ENCODE peak calls at places on chromosome 7, in seven cellular contexts. One of them, this sample, is unnamed.

GRCh38 chr7:68925241-68925640 is 673.0 kb upstream of the AUTS2 start:
- DNase-seq in SK-N-SH: no peak
- DNase-seq in HCT116: no peak
- DNase-seq in K562: no peak
- DNase-seq in H1: no peak
- DNase-seq in HepG2: no peak
- DNase-seq in GM12878: no peak
- DNase-seq in this sample: no peak

GRCh38 chr7:26863504-26864308 is 684 bp downstream of the SKAP2 start:
- DNase-seq in SK-N-SH: no peak
- DNase-seq in HCT116: peak; percentile 18
- DNase-seq in K562: peak; percentile 15
- DNase-seq in H1: no peak
- DNase-seq in HepG2: peak; percentile 12
- DNase-seq in GM12878: peak; percentile 37
- DNase-seq in this sample: no peak

GRCh38 chr7:34330308-34330707 is 327.7 kb upstream of the NPSR1 start:
- DNase-seq in SK-N-SH: no peak
- DNase-seq in HCT116: no peak
- DNase-seq in K562: no peak
- DNase-seq in H1: no peak
- DNase-seq in HepG2: no peak
- DNase-seq in GM12878: no peak
- DNase-seq in this sample: no peak

GRCh38 chr7:26348987-26349809 is 57.5 kb downstream of the SNX10 start:
- DNase-seq in SK-N-SH: no peak
- DNase-seq in HCT116: no peak
- DNase-seq in K562: no peak
- DNase-seq in H1: no peak
- DNase-seq in HepG2: no peak
- DNase-seq in GM12878: no peak
- DNase-seq in this sample: no peak

GRCh38 chr7:100612730-100613446 is 548 bp downstream of the MOSPD3 start:
- DNase-seq in SK-N-SH: peak; percentile 75
- DNase-seq in HCT116: no peak
- DNase-seq in K562: no peak
- DNase-seq in H1: no peak
- DNase-seq in HepG2: peak; percentile 32
- DNase-seq in GM12878: no peak
- DNase-seq in this sample: no peak

GRCh38 chr7:31487071-31487470 is 26.8 kb upstream of the ITPRID1 start:
- DNase-seq in SK-N-SH: no peak
- DNase-seq in HCT116: no peak
- DNase-seq in K562: no peak
- DNase-seq in H1: no peak
- DNase-seq in HepG2: no peak
- DNase-seq in GM12878: no peak
- DNase-seq in this sample: no peak

GRCh38 chr7:11557627-11558026 is 274.4 kb downstream of the THSD7A start:
- DNase-seq in SK-N-SH: no peak
- DNase-seq in HCT116: peak; percentile 46
- DNase-seq in K562: no peak
- DNase-seq in H1: peak; percentile 7
- DNase-seq in HepG2: peak; percentile 5
- DNase-seq in GM12878: no peak
- DNase-seq in this sample: peak; percentile 63

GRCh38 chr7:13639416-13639815 is 350.1 kb downstream of the ETV1 start:
- DNase-seq in SK-N-SH: no peak
- DNase-seq in HCT116: no peak
- DNase-seq in K562: no peak
- DNase-seq in H1: no peak
- DNase-seq in HepG2: no peak
- DNase-seq in GM12878: no peak
- DNase-seq in this sample: no peak

GRCh38 chr7:15495170-15495569 is 66.6 kb downstream of the AGMO start:
- DNase-seq in SK-N-SH: peak; percentile 45
- DNase-seq in HCT116: no peak
- DNase-seq in K562: no peak
- DNase-seq in H1: no peak
- DNase-seq in HepG2: no peak
- DNase-seq in GM12878: no peak
- DNase-seq in this sample: no peak

GRCh38 chr7:22842973-22843372 is 20.3 kb upstream of the TOMM7 start:
- DNase-seq in SK-N-SH: no peak
- DNase-seq in HCT116: no peak
- DNase-seq in K562: no peak
- DNase-seq in H1: no peak
- DNase-seq in HepG2: no peak
- DNase-seq in GM12878: no peak
- DNase-seq in this sample: no peak

GRCh38 chr7:3206771-3207191 is 94.3 kb upstream of the SDK1 start:
- DNase-seq in SK-N-SH: no peak
- DNase-seq in HCT116: no peak
- DNase-seq in K562: no peak
- DNase-seq in H1: no peak
- DNase-seq in HepG2: no peak
- DNase-seq in GM12878: no peak
- DNase-seq in this sample: no peak

GRCh38 chr7:127857464-127857841 is 173.8 kb downstream of the LRRC4 start:
- DNase-seq in SK-N-SH: no peak
- DNase-seq in HCT116: no peak
- DNase-seq in K562: no peak
- DNase-seq in H1: no peak
- DNase-seq in HepG2: no peak
- DNase-seq in GM12878: no peak
- DNase-seq in this sample: no peak

GRCh38 chr7:67937717-67938191 is 941.1 kb downstream of the TYW1 start:
- DNase-seq in SK-N-SH: no peak
- DNase-seq in HCT116: no peak
- DNase-seq in K562: no peak
- DNase-seq in H1: no peak
- DNase-seq in HepG2: no peak
- DNase-seq in GM12878: no peak
- DNase-seq in this sample: no peak

GRCh38 chr7:46321556-46322205 is 400.6 kb upstream of the IGFBP3 start:
- DNase-seq in SK-N-SH: no peak
- DNase-seq in HCT116: no peak
- DNase-seq in K562: no peak
- DNase-seq in H1: no peak
- DNase-seq in HepG2: peak; percentile 3
- DNase-seq in GM12878: no peak
- DNase-seq in this sample: no peak

GRCh38 chr7:135833642-135834041 is 85.0 kb upstream of the FAM180A start:
- DNase-seq in SK-N-SH: no peak
- DNase-seq in HCT116: no peak
- DNase-seq in K562: no peak
- DNase-seq in H1: no peak
- DNase-seq in HepG2: no peak
- DNase-seq in GM12878: no peak
- DNase-seq in this sample: no peak

GRCh38 chr7:134866581-134866980 is 87.1 kb downstream of the CALD1 start:
- DNase-seq in SK-N-SH: no peak
- DNase-seq in HCT116: no peak
- DNase-seq in K562: no peak
- DNase-seq in H1: no peak
- DNase-seq in HepG2: no peak
- DNase-seq in GM12878: no peak
- DNase-seq in this sample: no peak

GRCh38 chr7:90933984-90934383 is 330.2 kb upstream of the FZD1 start:
- DNase-seq in SK-N-SH: peak; percentile 13
- DNase-seq in HCT116: no peak
- DNase-seq in K562: no peak
- DNase-seq in H1: no peak
- DNase-seq in HepG2: no peak
- DNase-seq in GM12878: no peak
- DNase-seq in this sample: no peak

GRCh38 chr7:95335093-95335492 is 10.8 kb upstream of the PON1 start:
- DNase-seq in SK-N-SH: no peak
- DNase-seq in HCT116: no peak
- DNase-seq in K562: no peak
- DNase-seq in H1: no peak
- DNase-seq in HepG2: no peak
- DNase-seq in GM12878: no peak
- DNase-seq in this sample: no peak

GRCh38 chr7:108526768-108527017 is 758 bp upstream of the PNPLA8 start:
- DNase-seq in SK-N-SH: no peak
- DNase-seq in HCT116: no peak
- DNase-seq in K562: no peak
- DNase-seq in H1: no peak
- DNase-seq in HepG2: no peak
- DNase-seq in GM12878: no peak
- DNase-seq in this sample: no peak

GRCh38 chr7:151352512-151352911 is 10.9 kb downstream of the NUB1 start:
- DNase-seq in SK-N-SH: no peak
- DNase-seq in HCT116: no peak
- DNase-seq in K562: no peak
- DNase-seq in H1: no peak
- DNase-seq in HepG2: no peak
- DNase-seq in GM12878: no peak
- DNase-seq in this sample: no peak

GRCh38 chr7:151349507-151349853 is 7.9 kb downstream of the NUB1 start:
- DNase-seq in SK-N-SH: no peak
- DNase-seq in HCT116: no peak
- DNase-seq in K562: peak; percentile 44
- DNase-seq in H1: no peak
- DNase-seq in HepG2: no peak
- DNase-seq in GM12878: no peak
- DNase-seq in this sample: no peak

GRCh38 chr7:151348970-151349369 is 7.4 kb downstream of the NUB1 start:
- DNase-seq in SK-N-SH: no peak
- DNase-seq in HCT116: no peak
- DNase-seq in K562: no peak
- DNase-seq in H1: no peak
- DNase-seq in HepG2: no peak
- DNase-seq in GM12878: no peak
- DNase-seq in this sample: no peak

GRCh38 chr7:151351027-151351426 is 9.4 kb downstream of the NUB1 start:
- DNase-seq in SK-N-SH: peak; percentile 48
- DNase-seq in HCT116: no peak
- DNase-seq in K562: peak; percentile 65
- DNase-seq in H1: no peak
- DNase-seq in HepG2: no peak
- DNase-seq in GM12878: no peak
- DNase-seq in this sample: no peak

GRCh38 chr7:151351967-151352366 is 10.4 kb downstream of the NUB1 start:
- DNase-seq in SK-N-SH: no peak
- DNase-seq in HCT116: no peak
- DNase-seq in K562: no peak
- DNase-seq in H1: no peak
- DNase-seq in HepG2: no peak
- DNase-seq in GM12878: no peak
- DNase-seq in this sample: no peak
- TF ChIP-seq JUND in SK-N-SH: no peak
- TF ChIP-seq JUND in HCT116: no peak
- TF ChIP-seq JUND in K562: no peak
- TF ChIP-seq JUND in H1: no peak
- TF ChIP-seq JUND in HepG2: no peak
- TF ChIP-seq JUND in GM12878: no peak
- TF ChIP-seq JUND in this sample: no peak

GRCh38 chr7:121304259-121304658 is 24.5 kb upstream of the WNT16 start:
- DNase-seq in SK-N-SH: peak; percentile 56
- DNase-seq in HCT116: no peak
- DNase-seq in K562: no peak
- DNase-seq in H1: no peak
- DNase-seq in HepG2: no peak
- DNase-seq in GM12878: no peak
- DNase-seq in this sample: no peak

GRCh38 chr7:121303422-121304171 is 25.2 kb upstream of the WNT16 start:
- DNase-seq in SK-N-SH: no peak
- DNase-seq in HCT116: no peak
- DNase-seq in K562: no peak
- DNase-seq in H1: no peak
- DNase-seq in HepG2: no peak
- DNase-seq in GM12878: no peak
- DNase-seq in this sample: no peak

GRCh38 chr7:121300685-121301084 is 28.1 kb upstream of the WNT16 start:
- DNase-seq in SK-N-SH: no peak
- DNase-seq in HCT116: no peak
- DNase-seq in K562: no peak
- DNase-seq in H1: no peak
- DNase-seq in HepG2: no peak
- DNase-seq in GM12878: no peak
- DNase-seq in this sample: no peak

GRCh38 chr7:121302214-121302745 is 26.5 kb upstream of the WNT16 start:
- DNase-seq in SK-N-SH: no peak
- DNase-seq in HCT116: peak; percentile 97
- DNase-seq in K562: no peak
- DNase-seq in H1: no peak
- DNase-seq in HepG2: no peak
- DNase-seq in GM12878: no peak
- DNase-seq in this sample: no peak

GRCh38 chr7:121301441-121302213 is 27.2 kb upstream of the WNT16 start:
- DNase-seq in SK-N-SH: no peak
- DNase-seq in HCT116: no peak
- DNase-seq in K562: no peak
- DNase-seq in H1: no peak
- DNase-seq in HepG2: no peak
- DNase-seq in GM12878: no peak
- DNase-seq in this sample: no peak
- TF ChIP-seq JUND in SK-N-SH: no peak
- TF ChIP-seq JUND in HCT116: no peak
- TF ChIP-seq JUND in K562: no peak
- TF ChIP-seq JUND in H1: no peak
- TF ChIP-seq JUND in HepG2: no peak
- TF ChIP-seq JUND in GM12878: no peak
- TF ChIP-seq JUND in this sample: no peak

DNA sequence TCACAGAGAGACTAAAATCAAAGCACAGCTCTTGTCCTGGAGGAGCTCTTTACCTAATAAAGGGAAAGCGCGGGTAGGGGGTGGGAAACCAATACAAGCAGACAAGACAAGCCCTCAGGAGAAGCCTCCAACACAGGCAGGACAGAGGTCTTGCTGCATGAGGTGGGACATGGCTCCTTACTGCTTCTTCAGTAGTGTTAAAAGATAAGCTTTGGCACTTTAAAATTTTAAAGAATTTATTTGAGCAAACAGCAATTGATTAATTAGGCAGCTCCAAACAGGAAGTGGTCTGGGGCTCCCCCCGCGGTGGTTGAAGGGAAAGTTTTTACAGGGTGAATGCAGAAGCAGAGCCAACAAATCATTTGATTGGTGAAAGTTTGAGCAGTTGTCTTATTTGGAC is 50.3 kb upstream of the MACC1 start:
- DNase-seq in SK-N-SH: no peak
- DNase-seq in HCT116: no peak
- DNase-seq in K562: no peak
- DNase-seq in H1: no peak
- DNase-seq in HepG2: no peak
- DNase-seq in GM12878: no peak
- DNase-seq in this sample: no peak
- TF ChIP-seq JUND in SK-N-SH: no peak
- TF ChIP-seq JUND in HCT116: no peak
- TF ChIP-seq JUND in K562: no peak
- TF ChIP-seq JUND in H1: no peak
- TF ChIP-seq JUND in HepG2: no peak
- TF ChIP-seq JUND in GM12878: no peak
- TF ChIP-seq JUND in this sample: no peak

DNA sequence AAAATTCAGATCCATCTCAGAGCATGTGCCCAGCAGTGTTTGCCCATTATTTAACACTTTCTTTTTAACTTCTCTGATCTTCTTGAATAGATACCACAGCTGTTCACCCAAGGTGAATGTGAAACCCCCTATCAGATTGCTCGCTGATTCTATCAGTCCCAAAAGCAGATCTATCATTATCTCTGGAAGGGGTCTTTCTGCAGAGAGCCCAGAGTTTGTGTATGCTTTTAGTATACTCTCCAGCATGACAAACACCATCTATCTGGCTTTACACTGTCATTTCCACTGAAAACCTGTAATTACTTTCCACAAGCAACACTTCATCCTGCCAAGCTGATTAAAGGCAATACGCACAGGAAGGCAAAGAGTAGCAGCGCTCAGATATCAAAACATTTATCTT is 168.2 kb downstream of the CACNA2D1 start:
- DNase-seq in SK-N-SH: no peak
- DNase-seq in HCT116: no peak
- DNase-seq in K562: no peak
- DNase-seq in H1: no peak
- DNase-seq in HepG2: no peak
- DNase-seq in GM12878: no peak
- DNase-seq in this sample: no peak
- TF ChIP-seq JUND in SK-N-SH: no peak
- TF ChIP-seq JUND in HCT116: no peak
- TF ChIP-seq JUND in K562: no peak
- TF ChIP-seq JUND in H1: no peak
- TF ChIP-seq JUND in HepG2: no peak
- TF ChIP-seq JUND in GM12878: no peak
- TF ChIP-seq JUND in this sample: no peak

This sample was measured in T47D.